ENCODE peak calls at places on chromosomes 4 and X, in seven cellular contexts. One of them, this sample, is unnamed.

GRCh38 chr4:185358514-185359433 is 37.0 kb downstream of the LRP2BP start:
- DNase-seq in ovary: no peak
- DNase-seq in stomach: no peak
- DNase-seq in gastrocnemius medialis: no peak
- DNase-seq in Peyer's patch: no peak
- DNase-seq in GM13977: no peak
- DNase-seq in activated B cell treated with CpG ODN at 0.5 μM for 24 hours: no peak
- DNase-seq in this sample: no peak

GRCh38 chr4:94228488-94229216 is 21.0 kb downstream of the SMARCAD1 start:
- DNase-seq in GM13977: no peak
- DNase-seq in Peyer's patch: no peak
- DNase-seq in ovary: no peak
- DNase-seq in gastrocnemius medialis: no peak
- DNase-seq in activated B cell treated with CpG ODN at 0.5 μM for 24 hours: no peak
- DNase-seq in stomach: no peak
- DNase-seq in this sample: no peak

GRCh38 chr4:6134612-6135220 is 65.6 kb downstream of the JAKMIP1 start:
- DNase-seq in gastrocnemius medialis: no peak
- DNase-seq in stomach: no peak
- DNase-seq in ovary: no peak
- DNase-seq in GM13977: peak; percentile 71
- DNase-seq in Peyer's patch: peak; percentile 52
- DNase-seq in activated B cell treated with CpG ODN at 0.5 μM for 24 hours: no peak
- DNase-seq in this sample: no peak

GRCh38 chr4:74444891-74445642 is at the start of gene AREG:
- DNase-seq in stomach: peak; percentile 90
- DNase-seq in gastrocnemius medialis: peak; percentile 52
- DNase-seq in ovary: peak; percentile 62
- DNase-seq in activated B cell treated with CpG ODN at 0.5 μM for 24 hours: peak; percentile 87
- DNase-seq in GM13977: peak; percentile 74
- DNase-seq in Peyer's patch: peak; percentile 98
- DNase-seq in this sample: peak; percentile 37

GRCh38 chr4:26175016-26175786 is 145.6 kb upstream of the RBPJ start:
- DNase-seq in stomach: no peak
- DNase-seq in gastrocnemius medialis: no peak
- DNase-seq in Peyer's patch: no peak
- DNase-seq in activated B cell treated with CpG ODN at 0.5 μM for 24 hours: no peak
- DNase-seq in ovary: no peak
- DNase-seq in GM13977: peak; percentile 55
- DNase-seq in this sample: no peak

GRCh38 chr4:86185659-86186058 is 174.2 kb downstream of the MAPK10 start:
- DNase-seq in ovary: no peak
- DNase-seq in GM13977: no peak
- DNase-seq in activated B cell treated with CpG ODN at 0.5 μM for 24 hours: no peak
- DNase-seq in gastrocnemius medialis: no peak
- DNase-seq in Peyer's patch: no peak
- DNase-seq in stomach: no peak
- DNase-seq in this sample: no peak

GRCh38 chrX:130799393-130799792 is 103.6 kb downstream of the ENOX2 start:
- DNase-seq in ovary: no peak
- DNase-seq in stomach: no peak
- DNase-seq in activated B cell treated with CpG ODN at 0.5 μM for 24 hours: no peak
- DNase-seq in Peyer's patch: no peak
- DNase-seq in gastrocnemius medialis: no peak
- DNase-seq in GM13977: no peak
- DNase-seq in this sample: no peak

GRCh38 chr4:112312610-112313239 is 15.6 kb downstream of the ALPK1 start:
- DNase-seq in activated B cell treated with CpG ODN at 0.5 μM for 24 hours: no peak
- DNase-seq in stomach: no peak
- DNase-seq in GM13977: peak; percentile 66
- DNase-seq in ovary: no peak
- DNase-seq in Peyer's patch: no peak
- DNase-seq in gastrocnemius medialis: no peak
- DNase-seq in this sample: no peak

GRCh38 chr4:98557497-98557896 is 100.9 kb downstream of the TSPAN5 start:
- DNase-seq in Peyer's patch: no peak
- DNase-seq in gastrocnemius medialis: no peak
- DNase-seq in stomach: no peak
- DNase-seq in ovary: no peak
- DNase-seq in activated B cell treated with CpG ODN at 0.5 μM for 24 hours: no peak
- DNase-seq in GM13977: no peak
- DNase-seq in this sample: no peak

GRCh38 chrX:56783450-56783831 is 54.4 kb downstream of the NBDY start:
- DNase-seq in GM13977: peak; percentile 36
- DNase-seq in gastrocnemius medialis: no peak
- DNase-seq in ovary: peak; percentile 83
- DNase-seq in stomach: peak; percentile 77
- DNase-seq in activated B cell treated with CpG ODN at 0.5 μM for 24 hours: no peak
- DNase-seq in Peyer's patch: peak; percentile 92
- DNase-seq in this sample: no peak

GRCh38 chrX:34956915-34957314 is 14.3 kb downstream of the FAM47B start:
- DNase-seq in activated B cell treated with CpG ODN at 0.5 μM for 24 hours: no peak
- DNase-seq in Peyer's patch: no peak
- DNase-seq in gastrocnemius medialis: no peak
- DNase-seq in stomach: no peak
- DNase-seq in ovary: no peak
- DNase-seq in GM13977: no peak
- DNase-seq in this sample: no peak

GRCh38 chr4:141860974-141861373 is 224.6 kb downstream of the IL15 start:
- DNase-seq in stomach: no peak
- DNase-seq in Peyer's patch: no peak
- DNase-seq in activated B cell treated with CpG ODN at 0.5 μM for 24 hours: no peak
- DNase-seq in GM13977: no peak
- DNase-seq in ovary: no peak
- DNase-seq in gastrocnemius medialis: no peak
- DNase-seq in this sample: no peak

GRCh38 chr4:8008391-8008790 is 68.7 kb upstream of the AFAP1 start:
- DNase-seq in Peyer's patch: no peak
- DNase-seq in activated B cell treated with CpG ODN at 0.5 μM for 24 hours: no peak
- DNase-seq in GM13977: no peak
- DNase-seq in gastrocnemius medialis: no peak
- DNase-seq in ovary: no peak
- DNase-seq in stomach: no peak
- DNase-seq in this sample: no peak

GRCh38 chr4:104728380-104729122 is 233.9 kb upstream of the CXXC4 start:
- DNase-seq in gastrocnemius medialis: no peak
- DNase-seq in ovary: no peak
- DNase-seq in activated B cell treated with CpG ODN at 0.5 μM for 24 hours: no peak
- DNase-seq in stomach: no peak
- DNase-seq in Peyer's patch: no peak
- DNase-seq in GM13977: no peak
- DNase-seq in this sample: no peak

GRCh38 chrX:37816766-37817165 is 30.6 kb downstream of the DYNLT3 start:
- DNase-seq in GM13977: no peak
- DNase-seq in Peyer's patch: no peak
- DNase-seq in gastrocnemius medialis: no peak
- DNase-seq in stomach: no peak
- DNase-seq in ovary: no peak
- DNase-seq in activated B cell treated with CpG ODN at 0.5 μM for 24 hours: no peak
- DNase-seq in this sample: no peak

GRCh38 chrX:31227250-31227649 is 155.4 kb upstream of the FTHL17 start:
- DNase-seq in stomach: no peak
- DNase-seq in activated B cell treated with CpG ODN at 0.5 μM for 24 hours: no peak
- DNase-seq in ovary: no peak
- DNase-seq in gastrocnemius medialis: no peak
- DNase-seq in GM13977: no peak
- DNase-seq in Peyer's patch: no peak
- DNase-seq in this sample: no peak

GRCh38 chrX:41796577-41796976 is 72.6 kb downstream of the GPR82 start:
- DNase-seq in stomach: no peak
- DNase-seq in Peyer's patch: no peak
- DNase-seq in activated B cell treated with CpG ODN at 0.5 μM for 24 hours: no peak
- DNase-seq in gastrocnemius medialis: no peak
- DNase-seq in ovary: no peak
- DNase-seq in GM13977: no peak
- DNase-seq in this sample: no peak

GRCh38 chrX:23387826-23388225 is 53.2 kb downstream of the PTCHD1 start:
- DNase-seq in activated B cell treated with CpG ODN at 0.5 μM for 24 hours: no peak
- DNase-seq in GM13977: no peak
- DNase-seq in ovary: no peak
- DNase-seq in gastrocnemius medialis: no peak
- DNase-seq in Peyer's patch: no peak
- DNase-seq in stomach: no peak
- DNase-seq in this sample: no peak

GRCh38 chrX:12400218-12400617 is 261.9 kb downstream of the FRMPD4 start:
- DNase-seq in activated B cell treated with CpG ODN at 0.5 μM for 24 hours: no peak
- DNase-seq in stomach: no peak
- DNase-seq in ovary: no peak
- DNase-seq in GM13977: no peak
- DNase-seq in Peyer's patch: no peak
- DNase-seq in gastrocnemius medialis: no peak
- DNase-seq in this sample: no peak

GRCh38 chrX:51641421-51642021 is 22.8 kb upstream of the CENPVL3 start:
- DNase-seq in GM13977: peak; percentile 45
- DNase-seq in ovary: no peak
- DNase-seq in stomach: no peak
- DNase-seq in gastrocnemius medialis: no peak
- DNase-seq in activated B cell treated with CpG ODN at 0.5 μM for 24 hours: no peak
- DNase-seq in Peyer's patch: no peak
- DNase-seq in this sample: no peak

GRCh38 chr4:7004331-7004730 is 38.8 kb upstream of the TADA2B start:
- DNase-seq in stomach: no peak
- DNase-seq in GM13977: no peak
- DNase-seq in activated B cell treated with CpG ODN at 0.5 μM for 24 hours: no peak
- DNase-seq in ovary: no peak
- DNase-seq in gastrocnemius medialis: no peak
- DNase-seq in Peyer's patch: peak; percentile 19
- DNase-seq in this sample: no peak

GRCh38 chr4:122861544-122861943 is 34.9 kb downstream of the FGF2 start:
- DNase-seq in activated B cell treated with CpG ODN at 0.5 μM for 24 hours: no peak
- DNase-seq in ovary: no peak
- DNase-seq in gastrocnemius medialis: no peak
- DNase-seq in GM13977: no peak
- DNase-seq in Peyer's patch: no peak
- DNase-seq in stomach: no peak
- DNase-seq in this sample: no peak

GRCh38 chr4:122855491-122855890 is 28.9 kb downstream of the FGF2 start:
- DNase-seq in activated B cell treated with CpG ODN at 0.5 μM for 24 hours: no peak
- DNase-seq in ovary: no peak
- DNase-seq in Peyer's patch: no peak
- DNase-seq in GM13977: no peak
- DNase-seq in stomach: no peak
- DNase-seq in gastrocnemius medialis: no peak
- DNase-seq in this sample: no peak

GRCh38 chr4:122854860-122855259 is 28.2 kb downstream of the FGF2 start:
- DNase-seq in activated B cell treated with CpG ODN at 0.5 μM for 24 hours: no peak
- DNase-seq in ovary: no peak
- DNase-seq in GM13977: no peak
- DNase-seq in gastrocnemius medialis: no peak
- DNase-seq in Peyer's patch: no peak
- DNase-seq in stomach: no peak
- DNase-seq in this sample: no peak

GRCh38 chr4:122854444-122854843 is 27.8 kb downstream of the FGF2 start:
- DNase-seq in activated B cell treated with CpG ODN at 0.5 μM for 24 hours: no peak
- DNase-seq in ovary: peak; percentile 15
- DNase-seq in GM13977: no peak
- DNase-seq in Peyer's patch: no peak
- DNase-seq in stomach: no peak
- DNase-seq in gastrocnemius medialis: no peak
- DNase-seq in this sample: no peak

DNA sequence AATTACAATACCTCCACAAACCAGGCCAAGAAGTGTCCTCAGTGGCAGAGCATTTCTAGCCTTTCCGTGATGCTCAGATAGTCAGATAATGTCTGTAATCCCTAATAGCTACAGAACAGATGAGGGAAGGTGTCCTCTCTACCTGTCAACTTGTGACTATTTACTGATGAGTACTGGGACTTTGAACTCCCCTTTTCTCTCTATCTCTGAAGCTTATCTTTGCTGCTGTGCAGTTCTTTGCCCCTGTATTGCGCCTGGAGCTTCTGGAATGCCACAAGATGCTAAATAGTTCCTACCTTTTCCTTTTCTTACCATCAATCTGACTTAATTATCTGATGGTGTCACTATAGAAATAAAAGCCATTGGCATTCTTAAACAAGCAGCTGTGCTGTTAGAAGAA is 30.5 kb downstream of the FGF2 start:
- DNase-seq in activated B cell treated with CpG ODN at 0.5 μM for 24 hours: no peak
- DNase-seq in Peyer's patch: no peak
- DNase-seq in stomach: no peak
- DNase-seq in ovary: no peak
- DNase-seq in GM13977: no peak
- DNase-seq in gastrocnemius medialis: no peak
- DNase-seq in this sample: no peak
- TF ChIP-seq CTCF in activated B cell treated with CpG ODN at 0.5 μM for 24 hours: no peak
- TF ChIP-seq CTCF in Peyer's patch: no peak
- TF ChIP-seq CTCF in stomach: no peak
- TF ChIP-seq CTCF in ovary: no peak
- TF ChIP-seq CTCF in GM13977: no peak
- TF ChIP-seq CTCF in gastrocnemius medialis: no peak
- TF ChIP-seq CTCF in this sample: no peak

GRCh38 chr4:115851918-115852766 is 738.7 kb upstream of the NDST4 start:
- DNase-seq in gastrocnemius medialis: no peak
- DNase-seq in stomach: peak; percentile 67
- DNase-seq in GM13977: peak; percentile 17
- DNase-seq in Peyer's patch: peak; percentile 60
- DNase-seq in ovary: no peak
- DNase-seq in activated B cell treated with CpG ODN at 0.5 μM for 24 hours: no peak
- DNase-seq in this sample: peak; percentile 47
- TF ChIP-seq CTCF in gastrocnemius medialis: no peak
- TF ChIP-seq CTCF in stomach: no peak
- TF ChIP-seq CTCF in GM13977: peak; percentile 75
- TF ChIP-seq CTCF in Peyer's patch: peak; percentile 49
- TF ChIP-seq CTCF in ovary: no peak
- TF ChIP-seq CTCF in activated B cell treated with CpG ODN at 0.5 μM for 24 hours: no peak
- TF ChIP-seq CTCF in this sample: peak; percentile 79

GRCh38 chr4:73142995-73143547 is 73.6 kb upstream of the COX18 start:
- DNase-seq in GM13977: no peak
- DNase-seq in activated B cell treated with CpG ODN at 0.5 μM for 24 hours: no peak
- DNase-seq in gastrocnemius medialis: no peak
- DNase-seq in stomach: no peak
- DNase-seq in ovary: no peak
- DNase-seq in Peyer's patch: no peak
- DNase-seq in this sample: no peak
- TF ChIP-seq CTCF in GM13977: peak; percentile 14
- TF ChIP-seq CTCF in activated B cell treated with CpG ODN at 0.5 μM for 24 hours: no peak
- TF ChIP-seq CTCF in gastrocnemius medialis: no peak
- TF ChIP-seq CTCF in stomach: no peak
- TF ChIP-seq CTCF in ovary: no peak
- TF ChIP-seq CTCF in Peyer's patch: no peak
- TF ChIP-seq CTCF in this sample: peak; percentile 42

DNA sequence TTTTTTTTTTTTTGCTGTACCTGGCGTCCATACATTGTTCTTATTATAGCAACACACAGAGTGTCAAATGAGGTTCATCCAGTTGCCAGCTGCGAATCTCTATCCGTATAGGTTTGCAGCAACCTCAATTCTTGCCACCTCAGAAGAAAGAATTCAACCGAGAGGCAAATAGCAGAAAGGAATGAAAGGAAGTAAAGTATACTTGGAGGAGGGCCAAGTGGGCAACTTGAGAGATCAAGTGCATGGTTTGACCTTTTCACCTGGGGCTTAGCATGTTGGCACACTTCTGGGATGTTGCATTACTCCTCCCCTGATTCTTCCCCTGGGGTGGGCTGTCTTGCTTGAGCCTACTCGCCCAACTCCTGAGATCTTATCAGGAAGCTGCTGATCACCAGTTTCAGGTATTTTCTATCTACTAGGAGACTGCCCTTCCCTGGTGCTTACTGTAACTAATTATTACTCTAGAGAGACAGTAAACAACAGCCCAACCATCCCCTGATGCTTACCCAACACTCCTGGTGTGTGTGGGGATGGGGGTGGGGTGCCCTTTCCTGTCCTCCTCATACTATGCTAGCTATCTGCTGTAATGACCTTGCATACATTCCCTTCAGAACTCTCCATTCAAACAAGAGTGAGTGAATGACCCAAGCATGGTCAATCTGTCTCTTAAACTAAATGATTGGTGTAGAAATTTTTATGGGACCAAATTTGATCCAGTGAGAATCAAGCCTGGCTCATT is 7.3 kb upstream of the TMEM33 start:
- DNase-seq in GM13977: no peak
- DNase-seq in stomach: no peak
- DNase-seq in activated B cell treated with CpG ODN at 0.5 μM for 24 hours: no peak
- DNase-seq in Peyer's patch: no peak
- DNase-seq in gastrocnemius medialis: no peak
- DNase-seq in ovary: no peak
- DNase-seq in this sample: no peak
- TF ChIP-seq CTCF in GM13977: no peak
- TF ChIP-seq CTCF in stomach: no peak
- TF ChIP-seq CTCF in activated B cell treated with CpG ODN at 0.5 μM for 24 hours: no peak
- TF ChIP-seq CTCF in Peyer's patch: no peak
- TF ChIP-seq CTCF in gastrocnemius medialis: no peak
- TF ChIP-seq CTCF in ovary: no peak
- TF ChIP-seq CTCF in this sample: no peak

This sample was measured in progenitor cell of endocrine pancreas.